ENCODE peak calls at places on chromosomes 2 and 18, in four cellular contexts. M, J, C and S are unnamed samples.

GRCh38 chr2:168090366-168091019 is 156.9 kb downstream of the STK39 start:
- DNase-seq in J (no peak), C (no peak), M (no peak), S (no peak)

GRCh38 chr2:24024018-24024417 is 14.1 kb downstream of the MFSD2B start:
- DNase-seq in C (no peak), J (peak), M (peak), S (no peak)

GRCh38 chr2:120798569-120799215 is 63.0 kb downstream of the GLI2 start:
- DNase-seq in J (peak), M (no peak), C (no peak), S (no peak)

GRCh38 chr2:134375935-134376334 is 122.1 kb downstream of the MGAT5 start:
- DNase-seq in M (peak), C (peak), J (peak), S (no peak)

GRCh38 chr2:114729025-114729424 is 286.6 kb downstream of the DPP10 start:
- DNase-seq in C (no peak), J (peak), M (no peak), S (no peak)

GRCh38 chr2:239006886-239007285 is 159.0 kb downstream of the TWIST2 start:
- DNase-seq in M (no peak), C (peak), J (no peak), S (no peak)

GRCh38 chr2:174775586-174775985 is 11.3 kb upstream of the CHRNA1 start:
- DNase-seq in J (no peak), M (no peak), C (no peak), S (no peak)

GRCh38 chr2:38997784-38998183 is 108.1 kb downstream of the ARHGEF33 start:
- DNase-seq in J (no peak), C (no peak), M (peak), S (no peak)

GRCh38 chr2:6824962-6825361 is 40.7 kb downstream of the CMPK2 start:
- DNase-seq in C (no peak), J (no peak), M (peak), S (peak)

GRCh38 chr2:238069021-238069709 is 8.4 kb downstream of the SCLY start:
- DNase-seq in C (no peak), M (no peak), J (no peak), S (no peak)

GRCh38 chr2:209468796-209469325 is 45.0 kb downstream of the MAP2 start:
- DNase-seq in M (no peak), J (no peak), C (no peak), S (no peak)

GRCh38 chr18:80147418-80148315 is 38.6 kb downstream of the ADNP2 start:
- DNase-seq in M (peak), C (peak), J (peak), S (peak)

GRCh38 chr18:9055185-9055584 is 47.3 kb upstream of the NDUFV2 start:
- DNase-seq in J (no peak), C (no peak), M (peak), S (no peak)

GRCh38 chr2:61763605-61764034 is 90.2 kb downstream of the FAM161A start:
- DNase-seq in J (peak), M (peak), C (peak), S (peak)

GRCh38 chr2:114661926-114662670 is 219.7 kb downstream of the DPP10 start:
- DNase-seq in M (no peak), C (no peak), J (peak), S (no peak)

GRCh38 chr18:75681538-75682115 is 254.1 kb upstream of the SMIM21 start:
- DNase-seq in M (no peak), C (no peak), J (no peak), S (no peak)

GRCh38 chr2:47601518-47602015 is 181.4 kb upstream of the MSH6 start:
- DNase-seq in M (no peak), C (no peak), J (peak), S (no peak)

GRCh38 chr2:72361516-72361915 is 213.9 kb upstream of the CYP26B1 start:
- DNase-seq in M (no peak), J (no peak), C (no peak), S (no peak)

GRCh38 chr2:46690825-46691224 is 211.5 kb downstream of the TMEM247 start:
- DNase-seq in M (peak), J (no peak), C (no peak), S (no peak)

GRCh38 chr2:157872791-157873190 is 3.3 kb downstream of the ACVR1 start:
- DNase-seq in M (no peak), C (no peak), J (no peak), S (no peak)

GRCh38 chr2:190875881-190876280 is 4.7 kb upstream of the GLS start:
- DNase-seq in C (no peak), M (no peak), J (no peak), S (no peak)

GRCh38 chr2:53188846-53189245 is 578.8 kb upstream of the CHAC2 start:
- DNase-seq in C (no peak), M (peak), J (no peak), S (no peak)

GRCh38 chr2:136021406-136021805 is 36.0 kb upstream of the DARS1 start:
- DNase-seq in C (no peak), J (no peak), M (no peak), S (no peak)
- H3K27ac ChIP-seq in C (no peak), J (no peak), M (no peak), S (no peak)

DNA sequence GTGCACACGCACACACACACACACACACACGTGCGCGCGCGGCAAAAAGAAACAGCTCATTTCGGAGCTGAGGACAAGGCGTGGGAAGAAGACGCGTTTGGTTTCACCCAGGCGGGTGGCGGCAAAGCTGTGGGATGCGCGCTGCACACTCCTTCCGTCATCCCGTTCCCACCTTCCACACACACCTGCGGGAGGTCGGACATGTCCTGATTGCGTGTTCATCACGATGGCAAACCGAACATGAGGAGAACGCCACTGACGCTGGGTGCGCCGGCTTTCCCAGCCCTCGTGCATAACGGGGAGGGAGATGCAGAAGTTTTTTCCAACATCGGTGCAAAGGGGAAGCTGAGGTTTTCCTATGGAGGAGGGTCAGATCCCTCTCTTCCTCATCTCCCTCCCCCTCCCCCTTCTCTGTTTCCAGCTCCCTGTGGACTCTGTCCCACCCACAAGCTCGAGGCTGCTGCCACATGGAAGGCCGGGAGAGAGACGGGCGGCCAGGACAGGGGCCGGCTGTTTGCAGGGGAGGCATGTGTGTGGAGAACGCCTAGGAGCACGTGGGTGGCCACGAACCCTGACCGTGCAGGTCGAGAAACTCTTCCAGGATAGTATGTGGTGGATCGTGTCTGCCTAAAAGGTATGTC is 20.3 kb downstream of the MBP start:
- DNase-seq in J (no peak), C (no peak), M (no peak), S (no peak)
- H3K4me3 ChIP-seq in J (no peak), C (no peak), M (no peak), S (no peak)

GRCh38 chr2:20580690-20581437 is 70.0 kb downstream of the HS1BP3 start:
- DNase-seq in C (no peak), J (no peak), M (no peak), S (no peak)
- H3K27ac ChIP-seq in C (no peak), J (no peak), M (no peak), S (peak)

GRCh38 chr18:501406-501714 is 859 bp upstream of the COLEC12 start:
- DNase-seq in J (peak), M (no peak), C (no peak), S (no peak)

GRCh38 chr18:500230-500555 is 308 bp downstream of the COLEC12 start:
- DNase-seq in C (no peak), M (no peak), J (peak), S (no peak)

GRCh38 chr18:498901-499300 is 1.6 kb downstream of the COLEC12 start:
- DNase-seq in C (no peak), M (no peak), J (no peak), S (no peak)

GRCh38 chr18:499351-500229 is 911 bp downstream of the COLEC12 start:
- DNase-seq in M (peak), J (peak), C (peak), S (no peak)

DNA sequence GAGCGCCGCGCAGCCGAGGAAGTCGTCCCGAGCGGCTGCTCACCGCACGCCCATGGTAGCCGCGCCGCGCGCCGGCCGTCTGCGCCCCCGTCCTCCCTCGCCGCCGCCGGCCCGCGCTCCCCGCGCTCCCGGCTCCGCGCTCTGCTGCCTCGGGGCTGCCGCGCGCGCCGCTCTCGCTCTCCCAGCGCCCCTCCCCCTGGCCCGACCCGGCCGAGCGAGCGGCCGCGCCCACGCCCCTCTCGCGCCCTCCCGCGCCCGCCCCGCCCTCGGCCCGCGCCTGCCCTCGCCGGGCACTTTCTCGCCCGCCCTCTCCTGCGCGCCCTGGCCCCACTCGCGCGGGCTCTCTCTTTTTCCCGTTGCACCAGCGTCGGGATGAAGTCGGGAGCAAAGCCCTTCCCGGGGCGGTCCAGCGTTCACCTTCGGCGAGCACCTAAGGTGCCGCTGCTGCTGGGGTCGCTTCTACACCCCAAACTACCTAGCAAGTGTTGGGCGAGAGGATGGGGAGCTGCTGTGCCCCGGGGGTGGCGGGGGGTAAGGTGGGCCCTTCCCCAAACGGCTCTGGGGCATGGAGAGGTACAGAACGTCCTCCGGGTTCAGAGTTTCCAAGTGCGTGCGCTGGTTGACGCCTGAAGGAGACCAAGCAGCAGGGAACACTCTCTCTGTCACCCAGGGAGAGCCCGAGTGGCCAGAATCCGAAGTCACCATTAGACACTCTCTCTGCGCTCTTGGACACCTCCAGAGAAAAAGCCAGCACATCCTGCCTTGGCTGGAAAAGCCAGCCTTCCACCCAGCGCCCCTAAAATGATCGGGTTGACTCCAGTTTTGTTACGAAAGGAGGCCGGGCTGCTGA is at the start of gene COLEC12:
- DNase-seq in M (no peak), C (peak), J (peak), S (no peak)
- H3K4me3 ChIP-seq in M (peak), C (peak), J (peak), S (peak)

GRCh38 chr2:9002637-9003365 is 683 bp downstream of the MBOAT2 start:
- DNase-seq in C (no peak), M (peak), J (peak), S (no peak)
- H3K27ac ChIP-seq in C (peak), M (no peak), J (no peak), S (peak)

GRCh38 chr2:207950761-207951114 is 74.6 kb downstream of the PLEKHM3 start:
- DNase-seq in C (no peak), J (no peak), M (no peak), S (no peak)
- H3K4me3 ChIP-seq in C (no peak), J (no peak), M (no peak), S (no peak)